ENCODE peak calls at places on chromosomes 11 and 22, in seven cellular contexts. A, Y, E, D, I, R and Q are unnamed samples.

GRCh38 chr22:24134090-24134846 is 47.0 kb upstream of the SUSD2 start:
- DNase-seq in A (no peak), D (peak; percentile 56), E (peak; percentile 69), Y (no peak), R (no peak), I (no peak), Q (no peak)

GRCh38 chr11:66979336-66979980 is 4.4 kb downstream of the C11orf86 start:
- DNase-seq in Y (no peak), A (no peak), E (no peak), I (no peak), D (no peak), R (no peak), Q (no peak)

GRCh38 chr11:65498977-65499712 is at the start of gene MALAT1:
- DNase-seq in E (peak; percentile 93), R (peak; percentile 77), Y (peak; percentile 80), I (peak; percentile 91), A (peak; percentile 91), D (peak; percentile 83), Q (peak; percentile 49)

GRCh38 chr22:40953446-40953845 is 2.3 kb downstream of the RBX1 start:
- DNase-seq in R (no peak), Y (no peak), I (no peak), D (no peak), E (no peak), A (no peak), Q (no peak)

GRCh38 chr11:6405039-6405667 is 13.7 kb downstream of the APBB1 start:
- DNase-seq in I (peak; percentile 41), D (no peak), Y (no peak), A (no peak), R (peak; percentile 15), E (no peak), Q (no peak)

GRCh38 chr11:43327987-43328386 is 16.2 kb downstream of the API5 start:
- DNase-seq in E (no peak), I (peak; percentile 48), D (no peak), A (no peak), Y (peak; percentile 37), R (no peak), Q (peak; percentile 48)

GRCh38 chr22:27875951-27876350 is 43.1 kb downstream of the PITPNB start:
- DNase-seq in R (no peak), I (no peak), Y (no peak), A (no peak), E (no peak), D (no peak), Q (no peak)

GRCh38 chr22:39284142-39284980 is 35.1 kb downstream of the RPL3 start:
- DNase-seq in D (no peak), I (no peak), R (no peak), E (no peak), Y (no peak), A (peak; percentile 81), Q (no peak)

GRCh38 chr11:58719406-58720117 is 12.2 kb downstream of the GLYAT start:
- DNase-seq in Y (no peak), A (no peak), I (no peak), E (no peak), R (no peak), D (no peak), Q (no peak)

GRCh38 chr11:125173556-125173955 is 9.0 kb downstream of the PKNOX2 start:
- DNase-seq in Y (no peak), I (no peak), R (no peak), A (no peak), E (no peak), D (no peak), Q (no peak)

GRCh38 chr11:79694368-79694767 is 253.5 kb upstream of the TENM4 start:
- DNase-seq in I (no peak), E (no peak), Y (no peak), A (no peak), R (no peak), D (no peak), Q (no peak)

GRCh38 chr22:37370306-37370979 is 56.8 kb downstream of the ELFN2 start:
- DNase-seq in E (no peak), Y (no peak), A (no peak), D (no peak), R (no peak), I (no peak), Q (no peak)

GRCh38 chr11:846496-847098 is 3.9 kb downstream of the TSPAN4 start:
- DNase-seq in A (no peak), Y (no peak), D (no peak), E (no peak), I (no peak), R (no peak), Q (peak; percentile 40)

GRCh38 chr11:120293038-120293800 is 31.9 kb upstream of the TLCD5 start:
- DNase-seq in R (no peak), I (no peak), A (no peak), E (no peak), D (no peak), Y (no peak), Q (no peak)

GRCh38 chr11:92302766-92303165 is 78.1 kb downstream of the FAT3 start:
- DNase-seq in D (no peak), Y (no peak), A (no peak), E (no peak), R (no peak), I (no peak), Q (peak; percentile 20)

GRCh38 chr11:86672007-86672621 is at the start of gene ME3:
- DNase-seq in Y (no peak), R (peak; percentile 13), D (peak; percentile 54), I (peak; percentile 72), A (peak; percentile 74), E (no peak), Q (peak; percentile 56)

GRCh38 chr22:39308614-39309363 is 10.6 kb downstream of the RPL3 start:
- DNase-seq in Y (peak; percentile 92), A (peak; percentile 82), I (no peak), D (no peak), R (no peak), E (no peak), Q (peak; percentile 90)

GRCh38 chr11:120601566-120601965 is 90.0 kb downstream of the GRIK4 start:
- DNase-seq in R (no peak), Y (no peak), A (no peak), E (no peak), D (no peak), I (peak; percentile 53), Q (peak; percentile 23)

GRCh38 chr11:132686827-132687370 is 845.4 kb downstream of the OPCML start:
- DNase-seq in R (no peak), Y (no peak), A (no peak), E (no peak), I (no peak), D (no peak), Q (no peak)

GRCh38 chr22:19773470-19774040 is 13.0 kb downstream of the TBX1 start:
- DNase-seq in D (no peak), R (no peak), A (no peak), E (no peak), I (no peak), Y (no peak), Q (no peak)

GRCh38 chr22:19671316-19671715 is 43.0 kb upstream of the SEPTIN5 start:
- DNase-seq in Y (no peak), A (no peak), I (no peak), E (no peak), R (no peak), D (no peak), Q (no peak)

GRCh38 chr11:130528862-130529261 is 80.4 kb downstream of the ADAMTS15 start:
- DNase-seq in E (no peak), I (no peak), R (no peak), D (no peak), Y (no peak), A (no peak), Q (no peak)

GRCh38 chr11:316031-316701 is 2.3 kb downstream of the IFITM1 start:
- DNase-seq in E (no peak), Y (no peak), D (no peak), I (no peak), R (no peak), A (no peak), Q (no peak)

GRCh38 chr11:2383823-2384722 is 7.0 kb downstream of the CD81 start:
- DNase-seq in A (no peak), E (no peak), I (no peak), Y (no peak), D (no peak), R (no peak), Q (no peak)

GRCh38 chr11:128687321-128687720 is 6.6 kb upstream of the FLI1 start:
- DNase-seq in A (peak; percentile 37), D (no peak), Y (no peak), R (no peak), E (no peak), I (no peak), Q (peak; percentile 48)